ENCODE peak calls at places on chromosome 21, in ten cellular contexts. One of them, this sample, is unnamed.

GRCh38 chr21:17428980-17429379 is 83.9 kb upstream of the CXADR start:
- DNase-seq in right lobe of liver: no peak
- DNase-seq in prostate gland: no peak
- DNase-seq in adrenal gland: no peak
- DNase-seq in tibial nerve: no peak
- DNase-seq in IMR-90: no peak
- DNase-seq in GM12878: no peak
- DNase-seq in lower leg skin: no peak
- DNase-seq in vagina: no peak
- DNase-seq in esophagus squamous epithelium: no peak
- DNase-seq in this sample: no peak

GRCh38 chr21:30014883-30015282 is 75.1 kb upstream of the GRIK1 start:
- DNase-seq in vagina: no peak
- DNase-seq in esophagus squamous epithelium: no peak
- DNase-seq in GM12878: no peak
- DNase-seq in adrenal gland: no peak
- DNase-seq in prostate gland: no peak
- DNase-seq in lower leg skin: no peak
- DNase-seq in IMR-90: no peak
- DNase-seq in right lobe of liver: no peak
- DNase-seq in tibial nerve: no peak
- DNase-seq in this sample: no peak

GRCh38 chr21:40845621-40846020 is 1.3 kb downstream of the DSCAM start:
- DNase-seq in vagina: no peak
- DNase-seq in IMR-90: peak
- DNase-seq in right lobe of liver: no peak
- DNase-seq in lower leg skin: no peak
- DNase-seq in GM12878: no peak
- DNase-seq in adrenal gland: no peak
- DNase-seq in esophagus squamous epithelium: no peak
- DNase-seq in prostate gland: no peak
- DNase-seq in tibial nerve: no peak
- DNase-seq in this sample: no peak

GRCh38 chr21:41611966-41612606 is 104.1 kb upstream of the TMPRSS2 start:
- DNase-seq in prostate gland: peak
- DNase-seq in tibial nerve: no peak
- DNase-seq in adrenal gland: no peak
- DNase-seq in lower leg skin: no peak
- DNase-seq in IMR-90: peak
- DNase-seq in right lobe of liver: no peak
- DNase-seq in vagina: no peak
- DNase-seq in GM12878: no peak
- DNase-seq in esophagus squamous epithelium: no peak
- DNase-seq in this sample: no peak

GRCh38 chr21:31873696-31874599 is 1.1 kb downstream of the HUNK start:
- DNase-seq in GM12878: no peak
- DNase-seq in adrenal gland: peak
- DNase-seq in lower leg skin: no peak
- DNase-seq in tibial nerve: no peak
- DNase-seq in prostate gland: peak
- DNase-seq in right lobe of liver: peak
- DNase-seq in esophagus squamous epithelium: no peak
- DNase-seq in IMR-90: peak
- DNase-seq in vagina: no peak
- DNase-seq in this sample: peak

GRCh38 chr21:31612889-31613785 is 46.4 kb upstream of the SOD1 start:
- DNase-seq in tibial nerve: no peak
- DNase-seq in esophagus squamous epithelium: no peak
- DNase-seq in vagina: no peak
- DNase-seq in lower leg skin: no peak
- DNase-seq in prostate gland: no peak
- DNase-seq in adrenal gland: no peak
- DNase-seq in right lobe of liver: no peak
- DNase-seq in IMR-90: peak
- DNase-seq in GM12878: no peak
- DNase-seq in this sample: no peak

GRCh38 chr21:41241341-41241740 is 73.4 kb downstream of the BACE2 start:
- DNase-seq in GM12878: no peak
- DNase-seq in vagina: no peak
- DNase-seq in tibial nerve: no peak
- DNase-seq in prostate gland: no peak
- DNase-seq in IMR-90: no peak
- DNase-seq in right lobe of liver: no peak
- DNase-seq in lower leg skin: no peak
- DNase-seq in adrenal gland: no peak
- DNase-seq in esophagus squamous epithelium: no peak
- DNase-seq in this sample: no peak

GRCh38 chr21:27240901-27241300 is 274.0 kb upstream of the ADAMTS5 start:
- DNase-seq in adrenal gland: no peak
- DNase-seq in vagina: no peak
- DNase-seq in prostate gland: no peak
- DNase-seq in tibial nerve: no peak
- DNase-seq in esophagus squamous epithelium: no peak
- DNase-seq in GM12878: no peak
- DNase-seq in IMR-90: no peak
- DNase-seq in lower leg skin: no peak
- DNase-seq in right lobe of liver: no peak
- DNase-seq in this sample: no peak

GRCh38 chr21:45510466-45510955 is 31.7 kb downstream of the SLC19A1 start:
- DNase-seq in tibial nerve: no peak
- DNase-seq in vagina: no peak
- DNase-seq in GM12878: no peak
- DNase-seq in lower leg skin: no peak
- DNase-seq in prostate gland: no peak
- DNase-seq in IMR-90: no peak
- DNase-seq in esophagus squamous epithelium: no peak
- DNase-seq in adrenal gland: no peak
- DNase-seq in right lobe of liver: peak
- DNase-seq in this sample: no peak

GRCh38 chr21:45509566-45510465 is 32.4 kb downstream of the SLC19A1 start:
- DNase-seq in GM12878: no peak
- DNase-seq in lower leg skin: no peak
- DNase-seq in tibial nerve: no peak
- DNase-seq in right lobe of liver: peak
- DNase-seq in prostate gland: no peak
- DNase-seq in adrenal gland: no peak
- DNase-seq in vagina: no peak
- DNase-seq in IMR-90: no peak
- DNase-seq in esophagus squamous epithelium: no peak
- DNase-seq in this sample: no peak

GRCh38 chr21:45507523-45507875 is 34.7 kb downstream of the SLC19A1 start:
- DNase-seq in vagina: no peak
- DNase-seq in GM12878: no peak
- DNase-seq in right lobe of liver: no peak
- DNase-seq in tibial nerve: no peak
- DNase-seq in esophagus squamous epithelium: no peak
- DNase-seq in IMR-90: no peak
- DNase-seq in adrenal gland: no peak
- DNase-seq in prostate gland: no peak
- DNase-seq in lower leg skin: no peak
- DNase-seq in this sample: no peak

GRCh38 chr21:45507888-45508508 is 34.2 kb downstream of the SLC19A1 start:
- DNase-seq in esophagus squamous epithelium: no peak
- DNase-seq in adrenal gland: no peak
- DNase-seq in GM12878: no peak
- DNase-seq in lower leg skin: no peak
- DNase-seq in right lobe of liver: no peak
- DNase-seq in prostate gland: no peak
- DNase-seq in vagina: no peak
- DNase-seq in tibial nerve: no peak
- DNase-seq in IMR-90: no peak
- DNase-seq in this sample: no peak

DNA sequence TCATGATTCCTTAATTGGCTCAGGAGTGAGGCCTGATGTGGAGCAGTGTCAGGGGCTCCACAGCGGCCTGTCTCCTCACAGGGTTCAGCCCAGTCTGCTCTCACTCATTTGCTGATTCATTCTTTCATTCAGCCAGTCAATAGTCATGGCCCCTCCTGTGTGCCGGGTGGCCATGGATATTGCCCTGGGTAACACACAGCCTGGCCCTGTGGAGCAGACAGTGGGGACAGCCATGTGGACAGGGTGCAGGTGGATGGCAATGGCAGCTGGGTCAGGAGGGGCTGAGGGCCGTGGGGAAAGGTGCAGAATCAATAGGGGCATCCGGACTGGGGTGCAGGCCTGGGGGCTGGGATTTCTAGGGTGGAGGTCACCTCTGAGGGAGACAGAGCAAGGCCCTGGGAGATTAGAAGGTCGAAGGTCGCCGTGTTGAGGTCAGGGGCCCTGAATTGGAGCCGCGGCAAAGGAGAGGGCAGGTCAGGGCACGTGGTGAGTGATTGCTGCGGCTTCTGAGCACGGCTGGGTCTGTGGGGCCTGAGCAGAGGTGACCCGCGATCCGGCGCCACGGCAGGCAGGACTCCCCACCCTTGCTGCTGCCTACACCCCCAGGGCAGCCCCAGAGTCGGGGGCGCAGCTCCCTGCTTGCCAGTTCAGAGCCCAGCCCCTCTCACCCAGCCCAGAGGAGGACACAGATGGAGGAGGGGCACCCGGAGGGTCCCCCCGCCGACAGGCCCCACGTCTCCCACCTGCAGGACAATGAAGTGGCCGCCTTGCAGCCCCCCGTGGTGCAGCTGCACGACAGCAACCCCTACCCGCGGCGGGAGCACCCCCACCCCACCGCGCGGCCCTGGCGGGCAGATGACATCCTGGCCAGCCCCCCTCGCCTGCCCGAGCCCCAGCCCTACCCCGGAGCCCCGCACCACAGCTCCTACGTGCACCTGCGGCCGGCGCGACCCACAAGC is 33.4 kb downstream of the SLC19A1 start:
- DNase-seq in IMR-90: no peak
- DNase-seq in esophagus squamous epithelium: no peak
- DNase-seq in prostate gland: no peak
- DNase-seq in vagina: no peak
- DNase-seq in tibial nerve: no peak
- DNase-seq in lower leg skin: no peak
- DNase-seq in adrenal gland: no peak
- DNase-seq in right lobe of liver: peak
- DNase-seq in GM12878: no peak
- DNase-seq in this sample: no peak
- TF ChIP-seq POLR2A in IMR-90: no peak
- TF ChIP-seq POLR2A in esophagus squamous epithelium: no peak
- TF ChIP-seq POLR2A in prostate gland: no peak
- TF ChIP-seq POLR2A in vagina: no peak
- TF ChIP-seq POLR2A in tibial nerve: no peak
- TF ChIP-seq POLR2A in lower leg skin: no peak
- TF ChIP-seq POLR2A in adrenal gland: no peak
- TF ChIP-seq POLR2A in right lobe of liver: no peak
- TF ChIP-seq POLR2A in GM12878: no peak
- TF ChIP-seq POLR2A in this sample: no peak

GRCh38 chr21:33895356-33895755 is 20.2 kb downstream of the ATP5PO start:
- DNase-seq in GM12878: no peak
- DNase-seq in lower leg skin: no peak
- DNase-seq in right lobe of liver: no peak
- DNase-seq in prostate gland: no peak
- DNase-seq in IMR-90: no peak
- DNase-seq in esophagus squamous epithelium: no peak
- DNase-seq in adrenal gland: no peak
- DNase-seq in vagina: no peak
- DNase-seq in tibial nerve: no peak
- DNase-seq in this sample: no peak
- H3K4me3 ChIP-seq in GM12878: no peak
- H3K4me3 ChIP-seq in lower leg skin: no peak
- H3K4me3 ChIP-seq in right lobe of liver: no peak
- H3K4me3 ChIP-seq in prostate gland: no peak
- H3K4me3 ChIP-seq in IMR-90: no peak
- H3K4me3 ChIP-seq in esophagus squamous epithelium: no peak
- H3K4me3 ChIP-seq in adrenal gland: no peak
- H3K4me3 ChIP-seq in vagina: peak
- H3K4me3 ChIP-seq in tibial nerve: no peak
- H3K4me3 ChIP-seq in this sample: no peak

GRCh38 chr21:39350094-39351006 is 1.5 kb upstream of the HMGN1 start:
- DNase-seq in lower leg skin: no peak
- DNase-seq in adrenal gland: no peak
- DNase-seq in prostate gland: no peak
- DNase-seq in right lobe of liver: no peak
- DNase-seq in GM12878: no peak
- DNase-seq in vagina: no peak
- DNase-seq in esophagus squamous epithelium: no peak
- DNase-seq in tibial nerve: no peak
- DNase-seq in IMR-90: no peak
- DNase-seq in this sample: no peak

GRCh38 chr21:39348040-39348354 is 891 bp downstream of the HMGN1 start:
- DNase-seq in GM12878: no peak
- DNase-seq in lower leg skin: no peak
- DNase-seq in esophagus squamous epithelium: no peak
- DNase-seq in IMR-90: no peak
- DNase-seq in tibial nerve: no peak
- DNase-seq in vagina: no peak
- DNase-seq in adrenal gland: no peak
- DNase-seq in prostate gland: no peak
- DNase-seq in right lobe of liver: no peak
- DNase-seq in this sample: no peak

GRCh38 chr21:39347537-39347936 is 1.4 kb downstream of the HMGN1 start:
- DNase-seq in lower leg skin: no peak
- DNase-seq in esophagus squamous epithelium: no peak
- DNase-seq in right lobe of liver: no peak
- DNase-seq in adrenal gland: no peak
- DNase-seq in prostate gland: no peak
- DNase-seq in vagina: no peak
- DNase-seq in GM12878: no peak
- DNase-seq in IMR-90: no peak
- DNase-seq in tibial nerve: no peak
- DNase-seq in this sample: no peak

GRCh38 chr21:39349211-39350093 is 564 bp upstream of the HMGN1 start:
- DNase-seq in GM12878: peak
- DNase-seq in esophagus squamous epithelium: peak
- DNase-seq in adrenal gland: peak
- DNase-seq in prostate gland: peak
- DNase-seq in tibial nerve: peak
- DNase-seq in right lobe of liver: peak
- DNase-seq in IMR-90: peak
- DNase-seq in vagina: peak
- DNase-seq in lower leg skin: peak
- DNase-seq in this sample: peak

DNA sequence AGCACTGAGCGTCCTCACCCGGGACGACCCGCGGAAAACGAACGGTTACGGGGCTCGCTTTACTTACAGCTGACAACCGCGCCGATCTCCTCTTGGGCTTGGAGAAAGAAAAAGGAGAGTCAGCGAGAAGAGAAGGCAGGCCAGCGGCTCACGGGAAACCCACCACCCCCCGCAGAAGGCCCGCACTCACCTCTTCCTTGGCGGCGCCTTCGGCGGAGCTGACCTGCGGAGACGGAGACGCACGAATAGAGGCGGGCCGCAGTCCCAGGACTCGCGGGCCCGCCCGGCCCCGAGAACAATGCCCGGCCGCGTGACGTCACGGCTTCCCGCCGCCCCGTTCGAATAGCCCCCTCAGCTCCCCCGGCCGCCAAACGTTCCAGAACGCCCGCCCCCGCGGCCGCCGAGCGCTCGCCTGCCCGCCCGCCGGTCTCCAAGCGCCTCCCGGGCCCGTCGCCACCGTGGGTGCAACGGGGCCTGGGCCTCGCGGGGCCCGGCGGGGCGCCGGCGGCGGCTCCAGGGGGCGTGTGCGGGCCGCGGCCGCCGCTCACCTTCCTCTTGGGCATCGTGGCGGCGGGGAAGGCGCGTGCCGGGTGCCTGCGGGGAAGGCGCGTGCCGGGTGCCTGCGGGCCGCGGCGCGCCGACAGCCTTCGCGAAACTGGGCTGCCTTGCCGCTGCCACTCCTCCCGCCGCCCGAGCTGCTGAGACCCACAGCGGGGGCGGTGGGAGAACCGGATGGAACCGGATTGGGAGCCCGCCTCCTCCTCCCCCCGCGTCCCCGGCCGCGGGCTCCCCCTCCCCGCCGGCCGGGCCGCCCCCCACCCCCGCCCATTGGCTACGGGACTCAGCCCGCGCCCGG is at the start of gene HMGN1:
- DNase-seq in esophagus squamous epithelium: peak
- DNase-seq in IMR-90: peak
- DNase-seq in tibial nerve: peak
- DNase-seq in right lobe of liver: peak
- DNase-seq in adrenal gland: peak
- DNase-seq in GM12878: peak
- DNase-seq in vagina: peak
- DNase-seq in lower leg skin: peak
- DNase-seq in prostate gland: peak
- DNase-seq in this sample: peak
- TF ChIP-seq POLR2A in esophagus squamous epithelium: peak
- TF ChIP-seq POLR2A in IMR-90: peak
- TF ChIP-seq POLR2A in tibial nerve: peak
- TF ChIP-seq POLR2A in right lobe of liver: peak
- TF ChIP-seq POLR2A in adrenal gland: peak
- TF ChIP-seq POLR2A in GM12878: peak
- TF ChIP-seq POLR2A in vagina: no peak
- TF ChIP-seq POLR2A in lower leg skin: peak
- TF ChIP-seq POLR2A in prostate gland: peak
- TF ChIP-seq POLR2A in this sample: no peak

GRCh38 chr21:45076245-45076661 is 1.9 kb downstream of the ADARB1 start:
- DNase-seq in adrenal gland: no peak
- DNase-seq in GM12878: no peak
- DNase-seq in lower leg skin: no peak
- DNase-seq in right lobe of liver: no peak
- DNase-seq in IMR-90: peak
- DNase-seq in prostate gland: no peak
- DNase-seq in vagina: no peak
- DNase-seq in esophagus squamous epithelium: no peak
- DNase-seq in tibial nerve: no peak
- DNase-seq in this sample: no peak

GRCh38 chr21:45073301-45074047 is 906 bp upstream of the ADARB1 start:
- DNase-seq in IMR-90: peak
- DNase-seq in right lobe of liver: peak
- DNase-seq in adrenal gland: no peak
- DNase-seq in esophagus squamous epithelium: no peak
- DNase-seq in lower leg skin: no peak
- DNase-seq in GM12878: no peak
- DNase-seq in prostate gland: peak
- DNase-seq in tibial nerve: no peak
- DNase-seq in vagina: no peak
- DNase-seq in this sample: peak

GRCh38 chr21:45074048-45074817 is at the start of gene ADARB1:
- DNase-seq in IMR-90: peak
- DNase-seq in right lobe of liver: peak
- DNase-seq in tibial nerve: no peak
- DNase-seq in GM12878: no peak
- DNase-seq in lower leg skin: no peak
- DNase-seq in adrenal gland: peak
- DNase-seq in esophagus squamous epithelium: no peak
- DNase-seq in prostate gland: peak
- DNase-seq in vagina: no peak
- DNase-seq in this sample: peak

GRCh38 chr21:45074818-45075605 is 632 bp downstream of the ADARB1 start:
- DNase-seq in prostate gland: no peak
- DNase-seq in GM12878: no peak
- DNase-seq in IMR-90: no peak
- DNase-seq in tibial nerve: no peak
- DNase-seq in adrenal gland: peak
- DNase-seq in esophagus squamous epithelium: no peak
- DNase-seq in right lobe of liver: peak
- DNase-seq in vagina: no peak
- DNase-seq in lower leg skin: no peak
- DNase-seq in this sample: peak

DNA sequence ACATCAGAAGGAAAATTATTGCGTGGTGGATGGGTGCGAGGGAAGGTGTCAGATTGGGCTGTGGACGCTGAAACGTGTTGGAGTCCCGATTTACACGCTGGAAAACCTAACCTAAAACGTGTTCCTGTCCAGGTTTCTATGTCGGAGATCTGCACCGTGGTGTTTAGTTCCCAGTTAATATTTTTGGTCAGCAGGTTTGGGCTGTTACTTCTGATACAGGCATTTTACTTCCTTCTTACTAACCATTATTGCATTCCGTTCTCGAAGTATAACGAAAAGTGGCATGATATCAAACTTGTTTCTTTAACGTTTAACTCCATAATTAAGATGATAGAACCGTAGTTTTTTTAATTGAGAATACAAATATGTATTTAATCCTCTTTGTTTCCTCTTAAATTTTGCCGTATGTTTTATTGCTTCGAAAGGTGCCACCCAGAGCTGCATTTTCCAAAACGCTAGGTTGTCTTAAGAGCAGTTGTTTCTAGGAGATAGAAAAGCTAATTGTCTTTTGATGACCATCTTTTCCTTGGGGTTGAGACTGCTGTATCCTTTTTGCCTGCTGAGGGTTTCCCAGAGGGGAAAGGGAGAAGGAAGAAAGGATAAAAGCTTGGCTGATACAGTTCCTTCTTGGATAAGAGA is 1.3 kb downstream of the ADARB1 start:
- DNase-seq in GM12878: no peak
- DNase-seq in prostate gland: no peak
- DNase-seq in adrenal gland: no peak
- DNase-seq in esophagus squamous epithelium: no peak
- DNase-seq in lower leg skin: no peak
- DNase-seq in IMR-90: no peak
- DNase-seq in tibial nerve: no peak
- DNase-seq in right lobe of liver: no peak
- DNase-seq in vagina: no peak
- DNase-seq in this sample: no peak
- H3K4me3 ChIP-seq in GM12878: peak
- H3K4me3 ChIP-seq in prostate gland: peak
- H3K4me3 ChIP-seq in adrenal gland: peak
- H3K4me3 ChIP-seq in esophagus squamous epithelium: peak
- H3K4me3 ChIP-seq in lower leg skin: peak
- H3K4me3 ChIP-seq in IMR-90: peak
- H3K4me3 ChIP-seq in tibial nerve: peak
- H3K4me3 ChIP-seq in right lobe of liver: peak
- H3K4me3 ChIP-seq in vagina: peak
- H3K4me3 ChIP-seq in this sample: peak